ENCODE peak calls at places on chromosomes 6 and 20, in nine cellular contexts. T, Z, I, F, R, J, N, E and A are unnamed samples. For H3K4me1, the result is how much of the 10 kb centered on the place peaks cover.

GRCh38 chr6:15608406-15608805 is 54.4 kb downstream of the DTNBP1 start:
- DNase-seq in N (no peak), J (no peak), T (no peak), F (no peak), Z (peak), I (peak), E (peak), R (no peak), A (no peak)

GRCh38 chr6:35552285-35552917 is 39.7 kb upstream of the TULP1 start:
- DNase-seq in F (no peak), J (no peak), R (no peak), T (peak), E (peak), Z (peak), I (no peak), N (no peak), A (no peak)

GRCh38 chr6:36832313-36832712 is 6.9 kb downstream of the CPNE5 start:
- DNase-seq in F (no peak), Z (no peak), N (no peak), J (no peak), I (no peak), R (no peak), T (no peak), E (no peak), A (no peak)

GRCh38 chr20:39112196-39112743 is 150.1 kb downstream of the DHX35 start:
- DNase-seq in J (peak), R (no peak), Z (peak), E (peak), F (no peak), I (peak), N (no peak), T (no peak), A (peak)

GRCh38 chr6:87154641-87155271 is 609 bp upstream of the ZNF292 start:
- DNase-seq in Z (peak), J (no peak), I (no peak), N (no peak), T (no peak), R (no peak), E (peak), F (no peak), A (no peak)

GRCh38 chr6:93624408-93624807 is 205.0 kb upstream of the EPHA7 start:
- DNase-seq in J (no peak), R (no peak), E (no peak), T (no peak), F (no peak), Z (no peak), N (no peak), I (no peak), A (no peak)

GRCh38 chr6:91291071-91291470 is 704.2 kb upstream of the MAP3K7 start:
- DNase-seq in T (no peak), F (no peak), Z (no peak), N (no peak), I (no peak), J (no peak), R (no peak), E (peak), A (no peak)

GRCh38 chr20:34984756-34985261 is 29.1 kb downstream of the MYH7B start:
- DNase-seq in Z (no peak), R (no peak), T (no peak), E (no peak), I (peak), F (no peak), J (peak), N (no peak), A (no peak)

DNA sequence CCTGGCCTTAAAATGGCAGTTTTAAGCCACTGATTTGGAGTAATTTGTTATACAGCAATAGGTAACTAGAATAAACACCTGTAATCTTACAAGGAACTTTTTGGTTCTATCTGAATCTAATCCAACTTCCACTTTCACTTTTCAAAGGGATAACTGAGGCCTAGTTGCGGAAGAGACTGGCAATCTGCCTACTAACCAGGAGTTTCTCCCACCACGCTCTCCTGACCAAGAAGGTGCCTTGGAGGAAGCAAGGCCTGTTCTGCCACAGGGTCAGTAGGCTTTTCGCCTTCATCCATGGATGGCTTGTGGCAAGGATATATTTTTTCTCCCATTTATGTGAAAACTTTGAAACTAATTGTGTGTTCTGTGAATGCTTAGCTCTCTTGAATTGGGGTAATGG is 12.9 kb upstream of the MYBL2 start:
- DNase-seq in I (no peak), R (no peak), J (no peak), F (no peak), E (no peak), Z (no peak), T (no peak), N (no peak), A (no peak)
- TF ChIP-seq POLR2A in I (no peak), R (no peak), J (no peak), F (no peak), E (no peak), Z (no peak), T (no peak), N (no peak), A (no peak)

GRCh38 chr6:16759646-16760535 is 1.4 kb downstream of the ATXN1 start:
- DNase-seq in Z (peak), E (peak), J (peak), N (peak), R (peak), T (peak), F (peak), I (peak), A (peak)

GRCh38 chr6:16756660-16757270 is 4.5 kb downstream of the ATXN1 start:
- DNase-seq in E (no peak), N (no peak), J (no peak), T (no peak), I (no peak), R (no peak), Z (no peak), F (no peak), A (no peak)

GRCh38 chr6:16759181-16759645 is 2.0 kb downstream of the ATXN1 start:
- DNase-seq in N (no peak), R (no peak), J (no peak), E (no peak), F (no peak), Z (no peak), T (peak), I (no peak), A (no peak)

GRCh38 chr6:16757332-16757731 is 3.9 kb downstream of the ATXN1 start:
- DNase-seq in F (no peak), R (no peak), J (no peak), I (no peak), N (no peak), T (no peak), E (no peak), Z (no peak), A (no peak)

GRCh38 chr6:16758163-16758975 is 2.9 kb downstream of the ATXN1 start:
- DNase-seq in T (no peak), E (no peak), I (peak), N (no peak), F (no peak), Z (no peak), R (no peak), J (no peak), A (no peak)
- H3K4me3 ChIP-seq in T (peak), E (no peak), I (no peak), N (peak), F (peak), Z (peak), R (peak), J (peak), A (peak)

DNA sequence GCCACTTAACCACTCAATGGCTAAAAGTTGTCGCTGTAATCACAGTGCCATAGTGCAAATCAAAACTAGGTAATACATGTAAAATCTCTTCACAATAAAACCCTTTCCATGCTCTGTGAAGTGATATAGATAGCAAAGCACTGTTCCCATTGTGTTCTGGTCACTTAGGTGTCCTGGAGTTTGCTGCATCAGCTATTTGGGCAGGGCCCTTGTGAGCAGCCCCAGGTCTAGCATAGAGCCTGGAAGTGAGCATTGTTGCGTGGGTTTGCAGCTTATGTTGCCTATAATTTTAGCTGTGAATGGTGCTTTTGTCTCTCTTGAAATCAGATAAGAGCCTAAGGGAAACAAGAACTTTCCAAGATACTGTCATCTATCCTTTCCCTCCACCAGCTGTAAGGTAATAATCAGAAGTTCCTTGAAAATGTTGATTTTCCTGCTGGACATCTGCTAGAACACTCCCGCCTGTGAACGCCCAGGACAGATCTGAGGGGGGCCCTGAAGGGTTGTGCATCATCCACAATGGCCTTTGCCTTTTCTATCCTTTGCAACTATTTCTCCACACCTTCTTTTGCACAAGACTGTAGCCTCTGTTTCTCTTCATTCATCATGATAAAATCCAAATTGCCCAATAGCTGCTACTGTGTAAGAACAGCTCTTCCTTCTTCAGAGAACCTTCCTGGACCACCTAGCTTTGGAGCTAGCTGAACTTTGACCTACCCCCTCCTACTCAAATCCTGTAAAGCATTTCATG is 57.0 kb downstream of the TNFAIP3 start:
- DNase-seq in R (no peak), T (no peak), J (no peak), I (no peak), N (no peak), F (no peak), E (no peak), Z (no peak), A (no peak)
- H3K4me1 ChIP-seq in R (under half), T (under half), J (under half), I (under half), N (under half), F (under half), E (under half), Z (under half), A (under half)

GRCh38 chr20:44310664-44311639 is at the start of gene FITM2:
- DNase-seq in J (peak), F (peak), E (peak), N (peak), Z (peak), R (peak), I (peak), T (peak), A (peak)
- TF ChIP-seq POLR2A in J (peak), F (no peak), E (peak), N (peak), Z (peak), R (no peak), I (peak), T (peak), A (peak)

GRCh38 chr6:25732468-25733198 is 21.9 kb upstream of the SLC17A4 start:
- DNase-seq in Z (no peak), E (no peak), F (no peak), N (no peak), T (no peak), R (no peak), I (no peak), J (peak), A (no peak)
- H3K4me3 ChIP-seq in Z (no peak), E (no peak), F (no peak), N (no peak), T (no peak), R (no peak), I (no peak), J (no peak), A (no peak)

DNA sequence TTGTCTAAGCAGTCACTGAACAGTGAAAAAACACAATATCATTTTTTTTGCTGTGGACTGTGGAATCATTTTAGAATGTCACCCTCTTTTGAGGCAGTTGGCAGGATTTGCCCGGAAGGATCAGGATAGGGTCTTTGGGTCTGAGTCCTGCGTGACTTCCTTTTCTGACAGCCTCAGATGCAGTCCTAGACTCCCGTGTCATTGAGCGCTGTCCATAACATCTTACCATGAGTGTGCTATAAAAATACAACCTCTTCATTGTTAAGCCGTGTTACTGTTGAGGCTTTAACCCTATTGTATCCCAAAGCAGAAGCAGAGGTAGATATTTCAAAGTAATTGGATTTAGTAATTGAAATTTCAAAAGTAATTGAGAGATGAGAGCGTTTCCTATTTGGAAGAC is 30.6 kb downstream of the ARID1B start:
- DNase-seq in T (no peak), N (no peak), Z (no peak), J (no peak), R (no peak), I (no peak), F (no peak), E (no peak), A (no peak)
- H3K4me1 ChIP-seq in T (under half), N (under half), Z (under half), J (under half), R (under half), I (under half), F (under half), E (under half), A (under half)

GRCh38 chr20:45878076-45878731 is 2.8 kb upstream of the ZSWIM1 start:
- DNase-seq in I (peak), J (no peak), E (no peak), R (no peak), T (no peak), F (no peak), N (no peak), Z (no peak), A (no peak)

GRCh38 chr20:45883100-45883469 is 2.1 kb downstream of the ZSWIM1 start:
- DNase-seq in T (no peak), F (no peak), I (peak), N (no peak), E (no peak), J (no peak), R (no peak), Z (no peak), A (no peak)

GRCh38 chr20:45886590-45887345 is 654 bp downstream of the SPATA25 start:
- DNase-seq in Z (no peak), J (no peak), I (peak), R (no peak), N (no peak), E (no peak), F (no peak), T (no peak), A (no peak)

GRCh38 chr20:45882469-45883099 is 1.6 kb downstream of the ZSWIM1 start:
- DNase-seq in Z (no peak), N (no peak), J (no peak), R (no peak), E (no peak), F (no peak), T (no peak), I (no peak), A (no peak)

DNA sequence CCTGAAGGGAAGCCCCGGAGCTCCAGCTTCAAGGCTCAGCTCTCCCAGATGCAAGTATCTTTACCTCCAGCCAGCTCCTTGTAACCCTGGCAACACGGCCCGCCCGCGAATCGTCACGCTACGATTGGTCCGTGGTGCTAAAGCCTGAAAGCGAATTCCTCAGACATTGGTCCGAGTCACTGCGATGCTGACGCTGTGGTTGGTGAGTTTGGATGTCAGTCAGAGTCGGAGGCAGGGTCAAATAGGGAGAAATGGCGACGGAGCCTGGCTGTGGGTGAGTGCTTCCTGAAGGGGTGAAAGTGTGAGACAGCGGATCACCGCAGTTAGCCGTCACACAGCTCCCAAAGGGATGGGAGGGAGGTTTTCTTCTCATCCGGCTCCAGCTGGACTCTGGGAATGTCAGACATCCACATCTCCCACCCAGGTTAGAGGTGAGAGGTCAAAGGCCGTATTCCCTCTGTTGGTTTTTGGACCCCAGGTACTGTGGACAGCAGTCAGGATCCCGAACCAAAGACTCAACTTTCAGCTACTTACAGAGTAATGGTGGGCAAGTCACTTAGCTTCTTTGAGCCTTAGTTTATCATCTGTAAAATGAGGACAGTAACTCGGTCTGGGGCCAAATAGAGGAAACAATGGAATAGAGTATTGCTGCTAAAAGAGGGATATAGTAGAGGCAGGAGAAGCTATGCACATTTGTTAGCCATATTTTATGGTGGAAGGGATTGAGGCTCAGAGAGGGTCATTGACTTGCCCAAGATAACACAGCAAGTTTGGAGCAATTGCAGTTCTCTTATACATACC is at the start of gene ZSWIM1:
- DNase-seq in N (peak), R (peak), J (peak), Z (peak), F (peak), I (peak), E (peak), T (peak), A (peak)
- TF ChIP-seq POLR2A in N (peak), R (peak), J (peak), Z (peak), F (no peak), I (peak), E (peak), T (peak), A (peak)

GRCh38 chr20:44089987-44090674 is 96.9 kb downstream of the JPH2 start:
- DNase-seq in J (no peak), T (no peak), E (peak), Z (peak), N (no peak), R (no peak), I (peak), F (peak), A (no peak)
- H3K4me3 ChIP-seq in J (no peak), T (no peak), E (no peak), Z (no peak), N (no peak), R (no peak), I (no peak), F (no peak), A (no peak)

GRCh38 chr6:43824741-43825064 is 54.7 kb downstream of the VEGFA start:
- DNase-seq in N (no peak), I (no peak), R (no peak), Z (no peak), J (no peak), T (no peak), E (no peak), F (no peak), A (no peak)
- H3K4me1 ChIP-seq in N (under half), I (under half), R (under half), Z (under half), J (under half), T (under half), E (under half), F (under half), A (under half)